ENCODE peak calls at places on chromosomes 4 and X, in nine cellular contexts. T is T-cell; Q is ELF-1; D is stimulated activated CD8-positive, alpha-beta memory T cell treated with anti-CD3 and anti-CD28 coated beads, Interleukin-4, amount 100 ng/mL, for 1 hour; Y is frontal cortex; O is CD4-positive, alpha-beta T cell; E is NCI-H2171 treated with DMSO at 0.1 percent for 48 hours; S is GM23248; V is mesendoderm. J is an unnamed sample.

GRCh38 chr4:78764498-78764961 is 11.6 kb upstream of the BMP2K start:
- DNase-seq in T (no peak), Q (no peak), D (no peak), Y (no peak), O (no peak), E (no peak), S (peak), V (peak), J (no peak)

GRCh38 chr4:106898621-106899230 is 137.4 kb downstream of the DKK2 start:
- DNase-seq in T (no peak), Q (peak), D (no peak), Y (no peak), O (no peak), E (peak), S (peak), V (peak), J (no peak)

GRCh38 chrX:118254611-118255010 is 91.3 kb upstream of the WDR44 start:
- DNase-seq in T (peak), Q (peak), D (peak), Y (peak), O (peak), E (peak), S (peak), V (peak), J (no peak)

GRCh38 chrX:32687379-32687778 is 524.0 kb downstream of the DMD start:
- DNase-seq in T (no peak), Q (no peak), D (no peak), Y (no peak), O (no peak), E (no peak), S (no peak), V (peak), J (no peak)

GRCh38 chr4:147839200-147839599 is 107.3 kb downstream of the ARHGAP10 start:
- DNase-seq in T (no peak), Q (no peak), D (no peak), Y (no peak), O (no peak), E (no peak), S (no peak), V (no peak), J (no peak)

GRCh38 chrX:13647709-13648212 is 5.2 kb upstream of the TCEANC start:
- DNase-seq in T (peak), Q (no peak), D (peak), Y (no peak), O (peak), E (peak), S (no peak), V (no peak), J (peak)

GRCh38 chrX:7730071-7730470 is 112.9 kb upstream of the VCX start:
- DNase-seq in T (no peak), Q (no peak), D (no peak), Y (no peak), O (no peak), E (no peak), S (no peak), V (no peak), J (no peak)

GRCh38 chr4:3513807-3514206 is 18.4 kb downstream of the LRPAP1 start:
- DNase-seq in T (no peak), Q (no peak), D (no peak), Y (no peak), O (no peak), E (no peak), S (no peak), V (no peak), J (peak)

GRCh38 chrX:47585273-47585672 is 3.0 kb downstream of the TIMP1 start:
- DNase-seq in T (no peak), Q (no peak), D (no peak), Y (no peak), O (no peak), E (no peak), S (no peak), V (no peak), J (no peak)

GRCh38 chr4:147941373-147941772 is 209.5 kb downstream of the ARHGAP10 start:
- DNase-seq in T (no peak), Q (no peak), D (no peak), Y (no peak), O (no peak), E (no peak), S (no peak), V (no peak), J (no peak)

GRCh38 chr4:7470111-7470510 is 35.4 kb upstream of the PSAPL1 start:
- DNase-seq in T (no peak), Q (no peak), D (no peak), Y (no peak), O (no peak), E (no peak), S (no peak), V (no peak), J (no peak)

GRCh38 chr4:78288327-78288726 is 231.2 kb downstream of the FRAS1 start:
- DNase-seq in T (no peak), Q (no peak), D (no peak), Y (no peak), O (no peak), E (no peak), S (peak), V (no peak), J (no peak)